ENCODE peak calls at places on chromosomes 12 and 14, in six cellular contexts. One of them, this sample, is unnamed.
A peak's percentile ranks its signal among the peaks of the same experiment; 100 is the strongest.

GRCh38 chr14:83217492-83217891 is 1683.8 kb upstream of the SEL1L start:
- DNase-seq in A549: no peak
- DNase-seq in left ventricle myocardium inferior: no peak
- DNase-seq in heart right ventricle: no peak
- DNase-seq in CD8-positive, alpha-beta T cell: no peak
- DNase-seq in adrenal gland: no peak
- DNase-seq in this sample: no peak

GRCh38 chr14:66624319-66624937 is 116.5 kb downstream of the GPHN start:
- DNase-seq in A549: peak; percentile 72
- DNase-seq in left ventricle myocardium inferior: peak; percentile 24
- DNase-seq in heart right ventricle: peak; percentile 36
- DNase-seq in CD8-positive, alpha-beta T cell: no peak
- DNase-seq in adrenal gland: peak; percentile 48
- DNase-seq in this sample: no peak

GRCh38 chr14:93788557-93789365 is 476 bp upstream of the PRIMA1 start:
- DNase-seq in A549: peak; percentile 41
- DNase-seq in left ventricle myocardium inferior: peak; percentile 47
- DNase-seq in heart right ventricle: peak; percentile 60
- DNase-seq in CD8-positive, alpha-beta T cell: no peak
- DNase-seq in adrenal gland: no peak
- DNase-seq in this sample: peak; percentile 74

GRCh38 chr12:38771871-38772270 is 133.5 kb downstream of the CPNE8 start:
- DNase-seq in A549: no peak
- DNase-seq in left ventricle myocardium inferior: no peak
- DNase-seq in heart right ventricle: no peak
- DNase-seq in CD8-positive, alpha-beta T cell: no peak
- DNase-seq in adrenal gland: no peak
- DNase-seq in this sample: no peak

GRCh38 chr14:103546651-103547454 is 15.6 kb downstream of the BAG5 start:
- DNase-seq in A549: peak; percentile 62
- DNase-seq in left ventricle myocardium inferior: peak; percentile 72
- DNase-seq in heart right ventricle: peak; percentile 81
- DNase-seq in CD8-positive, alpha-beta T cell: peak; percentile 68
- DNase-seq in adrenal gland: peak; percentile 73
- DNase-seq in this sample: peak; percentile 79

GRCh38 chr14:105326891-105327694 is 12.5 kb downstream of the PACS2 start:
- DNase-seq in A549: no peak
- DNase-seq in left ventricle myocardium inferior: no peak
- DNase-seq in heart right ventricle: no peak
- DNase-seq in CD8-positive, alpha-beta T cell: no peak
- DNase-seq in adrenal gland: no peak
- DNase-seq in this sample: no peak

GRCh38 chr12:89525002-89525823 is 617 bp upstream of the GALNT4 start:
- DNase-seq in A549: peak; percentile 50
- DNase-seq in left ventricle myocardium inferior: peak; percentile 35
- DNase-seq in heart right ventricle: peak; percentile 44
- DNase-seq in CD8-positive, alpha-beta T cell: peak; percentile 17
- DNase-seq in adrenal gland: peak; percentile 53
- DNase-seq in this sample: peak; percentile 18

GRCh38 chr12:121786441-121786825 is 7.1 kb downstream of the RHOF start:
- DNase-seq in A549: peak; percentile 97
- DNase-seq in left ventricle myocardium inferior: no peak
- DNase-seq in heart right ventricle: no peak
- DNase-seq in CD8-positive, alpha-beta T cell: no peak
- DNase-seq in adrenal gland: peak; percentile 89
- DNase-seq in this sample: peak; percentile 71

GRCh38 chr12:30694971-30695326 is 720 bp downstream of the IPO8 start:
- DNase-seq in A549: peak; percentile 53
- DNase-seq in left ventricle myocardium inferior: no peak
- DNase-seq in heart right ventricle: peak; percentile 27
- DNase-seq in CD8-positive, alpha-beta T cell: no peak
- DNase-seq in adrenal gland: peak; percentile 45
- DNase-seq in this sample: peak; percentile 31

GRCh38 chr14:54976316-54976715 is 50.6 kb downstream of the WDHD1 start:
- DNase-seq in A549: no peak
- DNase-seq in left ventricle myocardium inferior: no peak
- DNase-seq in heart right ventricle: no peak
- DNase-seq in CD8-positive, alpha-beta T cell: no peak
- DNase-seq in adrenal gland: no peak
- DNase-seq in this sample: no peak

GRCh38 chr12:60101715-60102114 is 505.9 kb downstream of the SLC16A7 start:
- DNase-seq in A549: no peak
- DNase-seq in left ventricle myocardium inferior: no peak
- DNase-seq in heart right ventricle: no peak
- DNase-seq in CD8-positive, alpha-beta T cell: no peak
- DNase-seq in adrenal gland: no peak
- DNase-seq in this sample: no peak

GRCh38 chr12:106010746-106011145 is 128.0 kb downstream of the NUAK1 start:
- DNase-seq in A549: no peak
- DNase-seq in left ventricle myocardium inferior: no peak
- DNase-seq in heart right ventricle: no peak
- DNase-seq in CD8-positive, alpha-beta T cell: no peak
- DNase-seq in adrenal gland: no peak
- DNase-seq in this sample: no peak

GRCh38 chr14:104133496-104133895 is 4.9 kb upstream of the KIF26A start:
- DNase-seq in A549: no peak
- DNase-seq in left ventricle myocardium inferior: no peak
- DNase-seq in heart right ventricle: no peak
- DNase-seq in CD8-positive, alpha-beta T cell: no peak
- DNase-seq in adrenal gland: no peak
- DNase-seq in this sample: no peak

GRCh38 chr14:101467181-101467926 is 93.9 kb upstream of the DIO3 start:
- DNase-seq in A549: no peak
- DNase-seq in left ventricle myocardium inferior: no peak
- DNase-seq in heart right ventricle: no peak
- DNase-seq in CD8-positive, alpha-beta T cell: no peak
- DNase-seq in adrenal gland: no peak
- DNase-seq in this sample: no peak

GRCh38 chr14:101472518-101472849 is 88.8 kb upstream of the DIO3 start:
- DNase-seq in A549: no peak
- DNase-seq in left ventricle myocardium inferior: no peak
- DNase-seq in heart right ventricle: no peak
- DNase-seq in CD8-positive, alpha-beta T cell: no peak
- DNase-seq in adrenal gland: no peak
- DNase-seq in this sample: no peak

GRCh38 chr14:101469382-101470251 is 91.7 kb upstream of the DIO3 start:
- DNase-seq in A549: no peak
- DNase-seq in left ventricle myocardium inferior: no peak
- DNase-seq in heart right ventricle: no peak
- DNase-seq in CD8-positive, alpha-beta T cell: no peak
- DNase-seq in adrenal gland: peak; percentile 12
- DNase-seq in this sample: peak; percentile 12

GRCh38 chr14:101471723-101472517 is 89.4 kb upstream of the DIO3 start:
- DNase-seq in A549: no peak
- DNase-seq in left ventricle myocardium inferior: no peak
- DNase-seq in heart right ventricle: no peak
- DNase-seq in CD8-positive, alpha-beta T cell: no peak
- DNase-seq in adrenal gland: no peak
- DNase-seq in this sample: peak; percentile 6

DNA sequence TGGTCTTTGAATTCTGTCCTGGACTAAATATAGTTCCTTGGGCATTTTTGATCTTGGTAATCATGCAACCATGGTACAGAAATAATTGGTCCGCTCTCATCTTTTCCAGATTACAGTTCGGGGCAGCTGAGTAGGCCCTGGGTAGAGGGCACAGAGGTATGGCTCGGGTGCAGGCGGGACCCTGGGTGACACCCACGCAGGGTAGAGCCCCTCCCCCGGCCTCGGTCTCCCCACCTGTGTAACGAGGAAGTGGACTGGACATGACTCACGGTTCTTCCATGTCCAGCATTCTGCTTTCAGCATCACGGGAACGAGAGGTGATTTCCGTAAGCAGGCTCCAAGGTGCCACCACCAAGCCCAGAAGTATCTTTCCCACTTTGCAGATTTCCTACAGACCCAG is 91.0 kb upstream of the DIO3 start:
- DNase-seq in A549: no peak
- DNase-seq in left ventricle myocardium inferior: no peak
- DNase-seq in heart right ventricle: no peak
- DNase-seq in CD8-positive, alpha-beta T cell: no peak
- DNase-seq in adrenal gland: no peak
- DNase-seq in this sample: peak; percentile 13
- TF ChIP-seq CTCF in A549: no peak
- TF ChIP-seq CTCF in left ventricle myocardium inferior: no peak
- TF ChIP-seq CTCF in heart right ventricle: no peak
- TF ChIP-seq CTCF in CD8-positive, alpha-beta T cell: no peak
- TF ChIP-seq CTCF in adrenal gland: no peak
- TF ChIP-seq CTCF in this sample: no peak

GRCh38 chr12:124766745-124767074 is 97.0 kb downstream of the SCARB1 start:
- DNase-seq in A549: no peak
- DNase-seq in left ventricle myocardium inferior: no peak
- DNase-seq in heart right ventricle: no peak
- DNase-seq in CD8-positive, alpha-beta T cell: no peak
- DNase-seq in adrenal gland: no peak
- DNase-seq in this sample: no peak

GRCh38 chr12:124763594-124763979 is 100.1 kb downstream of the SCARB1 start:
- DNase-seq in A549: no peak
- DNase-seq in left ventricle myocardium inferior: no peak
- DNase-seq in heart right ventricle: no peak
- DNase-seq in CD8-positive, alpha-beta T cell: no peak
- DNase-seq in adrenal gland: no peak
- DNase-seq in this sample: no peak

GRCh38 chr12:124765571-124766489 is 97.8 kb downstream of the SCARB1 start:
- DNase-seq in A549: no peak
- DNase-seq in left ventricle myocardium inferior: no peak
- DNase-seq in heart right ventricle: no peak
- DNase-seq in CD8-positive, alpha-beta T cell: no peak
- DNase-seq in adrenal gland: no peak
- DNase-seq in this sample: no peak

GRCh38 chr12:124764451-124764850 is 99.2 kb downstream of the SCARB1 start:
- DNase-seq in A549: peak; percentile 88
- DNase-seq in left ventricle myocardium inferior: peak; percentile 61
- DNase-seq in heart right ventricle: no peak
- DNase-seq in CD8-positive, alpha-beta T cell: no peak
- DNase-seq in adrenal gland: peak; percentile 33
- DNase-seq in this sample: no peak

DNA sequence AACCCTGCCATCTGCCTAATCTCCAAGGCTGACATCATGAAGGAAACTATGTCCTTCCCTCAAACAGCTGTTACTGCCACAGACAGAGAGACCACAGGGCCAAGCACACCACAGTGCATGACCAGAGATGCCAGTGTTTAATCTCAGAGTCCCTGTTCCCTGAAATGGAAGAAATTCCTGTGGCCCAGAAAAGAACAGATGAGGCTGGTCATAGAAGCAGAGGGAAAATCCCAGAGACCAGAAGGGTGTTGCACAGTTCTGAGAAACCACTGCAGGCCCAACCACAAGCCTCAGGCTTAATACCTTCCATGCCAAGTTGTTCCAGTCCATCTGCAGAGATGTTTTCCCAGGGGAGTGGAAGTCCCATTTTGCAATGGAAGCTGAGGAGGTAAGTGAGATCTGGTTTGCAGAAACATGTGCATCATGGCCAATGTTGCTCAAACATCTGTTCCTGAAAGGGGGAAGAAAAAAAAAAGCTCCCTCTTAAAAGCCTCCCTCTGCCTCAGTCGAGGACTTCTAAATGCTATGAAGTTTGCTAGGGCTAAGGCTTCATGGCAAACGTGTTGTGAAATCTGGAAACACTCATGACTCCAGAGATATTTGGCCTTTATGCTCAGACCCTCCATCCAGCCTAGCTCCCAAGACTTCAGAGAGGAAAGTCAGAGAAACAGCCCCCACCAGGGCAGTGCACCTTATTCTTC is 98.6 kb downstream of the SCARB1 start:
- DNase-seq in A549: no peak
- DNase-seq in left ventricle myocardium inferior: no peak
- DNase-seq in heart right ventricle: no peak
- DNase-seq in CD8-positive, alpha-beta T cell: no peak
- DNase-seq in adrenal gland: no peak
- DNase-seq in this sample: no peak
- H3K4me1 ChIP-seq in A549: peaks cover 34% of the 10 kb centered on the region
- H3K4me1 ChIP-seq in left ventricle myocardium inferior: peaks cover 46% of the 10 kb centered on the region
- H3K4me1 ChIP-seq in heart right ventricle: peaks cover 63% of the 10 kb centered on the region
- H3K4me1 ChIP-seq in CD8-positive, alpha-beta T cell: peaks cover 4% of the 10 kb centered on the region
- H3K4me1 ChIP-seq in adrenal gland: peaks cover 26% of the 10 kb centered on the region
- H3K4me1 ChIP-seq in this sample: peaks cover 17% of the 10 kb centered on the region

GRCh38 chr12:103586132-103586531 is 941 bp upstream of the STAB2 start:
- DNase-seq in A549: no peak
- DNase-seq in left ventricle myocardium inferior: no peak
- DNase-seq in heart right ventricle: no peak
- DNase-seq in CD8-positive, alpha-beta T cell: no peak
- DNase-seq in adrenal gland: no peak
- DNase-seq in this sample: no peak
- TF ChIP-seq CTCF in A549: peak; percentile 6
- TF ChIP-seq CTCF in left ventricle myocardium inferior: peak; percentile 34
- TF ChIP-seq CTCF in heart right ventricle: no peak
- TF ChIP-seq CTCF in CD8-positive, alpha-beta T cell: no peak
- TF ChIP-seq CTCF in adrenal gland: no peak
- TF ChIP-seq CTCF in this sample: no peak

DNA sequence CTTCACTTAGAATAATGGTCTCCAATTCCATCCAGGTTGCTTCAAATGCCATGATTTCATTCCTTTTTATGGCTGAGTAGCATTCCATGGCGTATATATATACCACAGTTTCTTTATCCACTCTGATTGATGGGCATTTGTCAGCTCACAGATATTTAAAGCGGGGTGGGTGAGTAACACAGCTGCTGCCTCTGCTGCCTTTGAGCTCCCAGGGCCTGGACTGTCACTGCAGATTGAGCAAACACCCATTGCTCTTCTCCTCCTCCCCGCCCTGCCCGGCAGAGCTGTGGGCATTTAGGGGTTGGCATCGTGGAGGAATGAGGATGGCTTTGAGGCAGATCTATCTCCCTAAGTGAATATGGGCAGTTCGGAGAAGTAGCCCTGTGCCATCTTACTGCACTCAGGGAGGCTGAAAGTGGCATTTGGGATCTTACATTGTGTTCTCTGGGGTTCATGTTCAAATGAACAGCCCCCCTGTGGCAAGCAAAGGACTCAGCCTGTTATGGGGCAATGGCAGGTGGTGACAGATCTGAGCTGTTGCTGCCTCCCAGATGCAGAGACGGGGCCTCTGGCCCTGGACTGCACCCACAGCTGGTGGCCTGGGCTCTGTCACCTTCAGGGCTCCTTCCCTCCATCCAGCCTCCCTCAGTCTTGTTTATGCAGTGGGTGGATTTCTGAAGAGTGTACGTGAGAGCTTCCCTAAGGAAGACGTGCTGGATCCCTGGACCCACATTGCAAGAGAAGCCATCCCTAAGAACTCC is 4.9 kb downstream of the RFLNA start:
- DNase-seq in A549: no peak
- DNase-seq in left ventricle myocardium inferior: no peak
- DNase-seq in heart right ventricle: no peak
- DNase-seq in CD8-positive, alpha-beta T cell: no peak
- DNase-seq in adrenal gland: no peak
- DNase-seq in this sample: no peak
- H3K4me1 ChIP-seq in A549: peaks cover 7% of the 10 kb centered on the region
- H3K4me1 ChIP-seq in left ventricle myocardium inferior: peaks cover 16% of the 10 kb centered on the region
- H3K4me1 ChIP-seq in heart right ventricle: peaks cover 13% of the 10 kb centered on the region
- H3K4me1 ChIP-seq in CD8-positive, alpha-beta T cell: no peaks in the 10 kb centered on the region
- H3K4me1 ChIP-seq in adrenal gland: no peaks in the 10 kb centered on the region
- H3K4me1 ChIP-seq in this sample: peaks cover 13% of the 10 kb centered on the region